ENCODE peak calls at places on chromosomes 6 and 20, in seven cellular contexts. One of them, this sample, is unnamed.

GRCh38 chr6:2745246-2745645 is 5.5 kb downstream of the MYLK4 start:
- DNase-seq in K562: no peak
- DNase-seq in tibial nerve: no peak
- DNase-seq in transverse colon: no peak
- DNase-seq in heart left ventricle: no peak
- DNase-seq in IMR-90: no peak
- DNase-seq in spleen: no peak
- DNase-seq in this sample: no peak

GRCh38 chr6:109406196-109406595 is 23.9 kb upstream of the CD164 start:
- DNase-seq in K562: no peak
- DNase-seq in tibial nerve: no peak
- DNase-seq in transverse colon: no peak
- DNase-seq in heart left ventricle: no peak
- DNase-seq in IMR-90: peak; percentile 63
- DNase-seq in spleen: no peak
- DNase-seq in this sample: no peak

GRCh38 chr6:2999005-2999620 is 581 bp upstream of the NQO2 start:
- DNase-seq in K562: no peak
- DNase-seq in tibial nerve: peak; percentile 65
- DNase-seq in transverse colon: peak; percentile 80
- DNase-seq in heart left ventricle: no peak
- DNase-seq in IMR-90: peak; percentile 78
- DNase-seq in spleen: no peak
- DNase-seq in this sample: peak; percentile 72

GRCh38 chr6:147117580-147117979 is 86.6 kb upstream of the STXBP5 start:
- DNase-seq in K562: no peak
- DNase-seq in tibial nerve: no peak
- DNase-seq in transverse colon: no peak
- DNase-seq in heart left ventricle: no peak
- DNase-seq in IMR-90: peak; percentile 49
- DNase-seq in spleen: no peak
- DNase-seq in this sample: no peak

GRCh38 chr6:81788748-81789147 is 36.3 kb upstream of the TENT5A start:
- DNase-seq in K562: no peak
- DNase-seq in tibial nerve: no peak
- DNase-seq in transverse colon: no peak
- DNase-seq in heart left ventricle: no peak
- DNase-seq in IMR-90: no peak
- DNase-seq in spleen: no peak
- DNase-seq in this sample: no peak

GRCh38 chr6:154001494-154002285 is 37.4 kb upstream of the OPRM1 start:
- DNase-seq in K562: no peak
- DNase-seq in tibial nerve: no peak
- DNase-seq in transverse colon: no peak
- DNase-seq in heart left ventricle: no peak
- DNase-seq in IMR-90: no peak
- DNase-seq in spleen: peak; percentile 55
- DNase-seq in this sample: no peak

GRCh38 chr6:99434702-99435530 is 9.8 kb upstream of the PNISR start:
- DNase-seq in K562: peak; percentile 29
- DNase-seq in tibial nerve: no peak
- DNase-seq in transverse colon: no peak
- DNase-seq in heart left ventricle: no peak
- DNase-seq in IMR-90: peak; percentile 44
- DNase-seq in spleen: no peak
- DNase-seq in this sample: no peak

GRCh38 chr20:32830437-32830836 is 10.7 kb downstream of the MAPRE1 start:
- DNase-seq in K562: no peak
- DNase-seq in tibial nerve: no peak
- DNase-seq in transverse colon: peak; percentile 22
- DNase-seq in heart left ventricle: no peak
- DNase-seq in IMR-90: peak; percentile 34
- DNase-seq in spleen: no peak
- DNase-seq in this sample: no peak

GRCh38 chr6:37011656-37012378 is 6.4 kb downstream of the FGD2 start:
- DNase-seq in K562: no peak
- DNase-seq in tibial nerve: no peak
- DNase-seq in transverse colon: no peak
- DNase-seq in heart left ventricle: no peak
- DNase-seq in IMR-90: peak; percentile 79
- DNase-seq in spleen: no peak
- DNase-seq in this sample: no peak

GRCh38 chr6:121652223-121652622 is 216.8 kb downstream of the GJA1 start:
- DNase-seq in K562: no peak
- DNase-seq in tibial nerve: no peak
- DNase-seq in transverse colon: no peak
- DNase-seq in heart left ventricle: no peak
- DNase-seq in IMR-90: no peak
- DNase-seq in spleen: no peak
- DNase-seq in this sample: no peak

GRCh38 chr20:43462369-43463132 is 4.9 kb downstream of the SRSF6 start:
- DNase-seq in K562: no peak
- DNase-seq in tibial nerve: no peak
- DNase-seq in transverse colon: no peak
- DNase-seq in heart left ventricle: no peak
- DNase-seq in IMR-90: no peak
- DNase-seq in spleen: no peak
- DNase-seq in this sample: no peak
- TF ChIP-seq POLR2A in K562: no peak
- TF ChIP-seq POLR2A in tibial nerve: no peak
- TF ChIP-seq POLR2A in transverse colon: no peak
- TF ChIP-seq POLR2A in heart left ventricle: no peak
- TF ChIP-seq POLR2A in IMR-90: no peak
- TF ChIP-seq POLR2A in spleen: no peak
- TF ChIP-seq POLR2A in this sample: no peak

GRCh38 chr6:32668226-32668747 is 1.8 kb upstream of the HLA-DQB1 start:
- DNase-seq in K562: no peak
- DNase-seq in tibial nerve: no peak
- DNase-seq in transverse colon: peak; percentile 26
- DNase-seq in heart left ventricle: peak; percentile 56
- DNase-seq in IMR-90: peak; percentile 19
- DNase-seq in spleen: peak; percentile 84
- DNase-seq in this sample: no peak
- H3K27ac ChIP-seq in K562: no peak overlapping the region
- H3K27ac ChIP-seq in tibial nerve: no peak overlapping the region
- H3K27ac ChIP-seq in transverse colon: no peak overlapping the region
- H3K27ac ChIP-seq in heart left ventricle: no peak overlapping the region
- H3K27ac ChIP-seq in IMR-90: no peak overlapping the region
- H3K27ac ChIP-seq in spleen: peak overlapping the region; percentile 89
- H3K27ac ChIP-seq in this sample: peak overlapping the region; percentile 42

GRCh38 chr20:50690979-50691584 is at the start of gene RIPOR3:
- DNase-seq in K562: peak; percentile 97
- DNase-seq in tibial nerve: no peak
- DNase-seq in transverse colon: no peak
- DNase-seq in heart left ventricle: peak; percentile 23
- DNase-seq in IMR-90: no peak
- DNase-seq in spleen: no peak
- DNase-seq in this sample: no peak
- H3K4me3 ChIP-seq in K562: peak within 1 kb of the TSS; percentile 52
- H3K4me3 ChIP-seq in tibial nerve: peak within 1 kb of the TSS; percentile 36
- H3K4me3 ChIP-seq in transverse colon: peak within 1 kb of the TSS; percentile 53
- H3K4me3 ChIP-seq in heart left ventricle: peak within 1 kb of the TSS; percentile 55
- H3K4me3 ChIP-seq in IMR-90: peak within 1 kb of the TSS; percentile 20
- H3K4me3 ChIP-seq in spleen: peak within 1 kb of the TSS; percentile 44
- H3K4me3 ChIP-seq in this sample: peak within 1 kb of the TSS; percentile 40

DNA sequence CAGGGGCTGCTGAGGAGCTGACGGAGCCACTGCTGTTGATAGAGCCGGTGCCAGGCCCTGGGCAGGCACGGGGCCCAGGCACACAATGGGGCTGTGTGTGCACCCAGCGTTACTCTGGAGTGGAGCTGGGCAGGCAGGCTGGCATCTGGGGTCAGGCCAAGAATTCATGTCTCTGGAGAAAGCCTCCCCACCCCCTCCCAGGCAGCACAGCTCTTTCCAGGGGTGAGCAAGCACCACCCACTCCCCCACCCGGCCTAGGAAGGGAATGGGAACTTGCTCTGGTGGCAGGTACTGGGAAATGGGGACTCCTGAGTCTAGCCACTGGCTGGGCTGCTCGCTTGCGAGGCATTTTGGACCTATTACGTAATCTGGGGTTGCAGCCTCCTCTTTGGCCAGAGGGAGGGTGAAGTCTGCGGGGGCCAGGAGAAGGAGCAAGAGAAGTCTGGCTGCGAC is 22.7 kb downstream of the TFEB start:
- DNase-seq in K562: no peak
- DNase-seq in tibial nerve: peak; percentile 35
- DNase-seq in transverse colon: no peak
- DNase-seq in heart left ventricle: peak; percentile 83
- DNase-seq in IMR-90: no peak
- DNase-seq in spleen: peak; percentile 72
- DNase-seq in this sample: no peak
- TF ChIP-seq POLR2A in K562: no peak
- TF ChIP-seq POLR2A in tibial nerve: no peak
- TF ChIP-seq POLR2A in transverse colon: no peak
- TF ChIP-seq POLR2A in heart left ventricle: no peak
- TF ChIP-seq POLR2A in IMR-90: no peak
- TF ChIP-seq POLR2A in spleen: no peak
- TF ChIP-seq POLR2A in this sample: no peak

DNA sequence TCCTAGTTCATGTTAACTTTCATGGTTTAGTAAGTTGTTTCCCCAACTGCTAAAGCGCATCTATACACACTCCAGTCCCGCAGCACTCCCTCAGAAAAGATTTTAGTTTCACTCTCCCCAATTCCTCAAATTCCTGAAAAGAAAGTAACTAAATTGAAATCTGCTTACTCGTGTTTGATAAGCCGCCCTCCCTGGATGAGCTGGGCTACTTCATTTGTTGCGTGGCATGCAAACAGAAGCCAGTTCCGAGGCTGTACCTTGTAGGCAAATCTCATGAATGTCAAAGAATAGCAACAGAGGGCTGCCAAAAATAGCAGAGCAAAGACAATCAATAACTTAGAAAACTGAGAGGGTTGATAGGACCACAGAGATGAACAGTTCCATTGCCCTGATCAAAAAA is 16.9 kb downstream of the MPC1 start:
- DNase-seq in K562: no peak
- DNase-seq in tibial nerve: no peak
- DNase-seq in transverse colon: no peak
- DNase-seq in heart left ventricle: no peak
- DNase-seq in IMR-90: peak; percentile 43
- DNase-seq in spleen: no peak
- DNase-seq in this sample: no peak
- H3K27ac ChIP-seq in K562: no peak overlapping the region
- H3K27ac ChIP-seq in tibial nerve: no peak overlapping the region
- H3K27ac ChIP-seq in transverse colon: no peak overlapping the region
- H3K27ac ChIP-seq in heart left ventricle: peak overlapping the region; percentile 91
- H3K27ac ChIP-seq in IMR-90: no peak overlapping the region
- H3K27ac ChIP-seq in spleen: peak overlapping the region; percentile 45
- H3K27ac ChIP-seq in this sample: no peak overlapping the region

GRCh38 chr6:159039885-159040258 is 4.9 kb downstream of the TAGAP start:
- DNase-seq in K562: no peak
- DNase-seq in tibial nerve: no peak
- DNase-seq in transverse colon: no peak
- DNase-seq in heart left ventricle: no peak
- DNase-seq in IMR-90: no peak
- DNase-seq in spleen: no peak
- DNase-seq in this sample: no peak

GRCh38 chr6:159038914-159039884 is 5.6 kb downstream of the TAGAP start:
- DNase-seq in K562: no peak
- DNase-seq in tibial nerve: no peak
- DNase-seq in transverse colon: no peak
- DNase-seq in heart left ventricle: no peak
- DNase-seq in IMR-90: peak; percentile 38
- DNase-seq in spleen: no peak
- DNase-seq in this sample: no peak

GRCh38 chr6:159042824-159043181 is 2.0 kb downstream of the TAGAP start:
- DNase-seq in K562: no peak
- DNase-seq in tibial nerve: no peak
- DNase-seq in transverse colon: no peak
- DNase-seq in heart left ventricle: no peak
- DNase-seq in IMR-90: no peak
- DNase-seq in spleen: no peak
- DNase-seq in this sample: no peak

GRCh38 chr6:159042003-159042823 is 2.6 kb downstream of the TAGAP start:
- DNase-seq in K562: peak; percentile 80
- DNase-seq in tibial nerve: no peak
- DNase-seq in transverse colon: peak; percentile 79
- DNase-seq in heart left ventricle: peak; percentile 56
- DNase-seq in IMR-90: peak; percentile 47
- DNase-seq in spleen: peak; percentile 88
- DNase-seq in this sample: no peak

GRCh38 chr6:159041181-159041580 is 3.6 kb downstream of the TAGAP start:
- DNase-seq in K562: no peak
- DNase-seq in tibial nerve: no peak
- DNase-seq in transverse colon: no peak
- DNase-seq in heart left ventricle: no peak
- DNase-seq in IMR-90: no peak
- DNase-seq in spleen: no peak
- DNase-seq in this sample: no peak
- H3K4me3 ChIP-seq in K562: no peak overlapping the region
- H3K4me3 ChIP-seq in tibial nerve: no peak overlapping the region
- H3K4me3 ChIP-seq in transverse colon: no peak overlapping the region
- H3K4me3 ChIP-seq in heart left ventricle: no peak overlapping the region
- H3K4me3 ChIP-seq in IMR-90: no peak overlapping the region
- H3K4me3 ChIP-seq in spleen: no peak overlapping the region
- H3K4me3 ChIP-seq in this sample: no peak overlapping the region

DNA sequence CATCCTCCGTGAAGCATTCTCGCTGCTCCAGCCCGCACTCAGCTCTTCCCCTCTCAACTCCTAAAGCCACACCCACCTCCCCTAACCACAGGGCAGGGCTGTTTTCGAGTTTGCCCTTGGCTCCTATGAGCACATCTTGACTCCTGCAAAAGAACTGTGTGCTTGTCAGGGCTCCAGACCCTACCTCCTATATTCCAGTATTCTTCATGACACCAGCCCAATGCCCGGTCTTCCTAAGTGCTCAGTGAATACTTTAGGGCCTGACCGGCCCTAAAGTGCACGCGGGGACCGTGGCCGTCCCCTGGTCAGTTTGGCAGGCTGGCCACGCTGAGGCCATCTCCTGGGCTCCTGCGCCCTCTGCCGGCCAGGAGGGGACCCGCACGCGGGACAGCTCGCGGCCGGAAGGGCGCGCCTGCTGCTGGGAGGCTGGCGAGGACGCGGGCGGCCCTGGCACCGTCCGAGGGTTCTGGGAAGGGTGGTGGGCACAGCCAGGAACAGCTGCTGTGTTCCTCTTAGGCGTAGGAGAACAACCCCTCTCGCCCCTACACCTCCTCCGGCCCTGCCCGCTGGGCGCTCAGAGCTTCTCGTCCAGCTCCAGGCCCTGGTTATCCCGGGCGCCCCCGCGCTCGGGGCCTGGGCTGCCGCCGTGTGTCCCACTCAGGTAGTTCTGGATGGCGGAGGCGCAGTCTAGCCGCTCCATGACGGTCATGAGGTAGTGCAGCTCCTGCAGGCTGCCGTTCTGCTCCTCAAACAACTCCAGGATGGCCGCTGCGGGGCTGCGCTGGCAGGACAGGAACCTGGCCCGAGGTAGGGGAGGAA is 11.0 kb downstream of the UNC5CL start:
- DNase-seq in K562: peak; percentile 85
- DNase-seq in tibial nerve: peak; percentile 82
- DNase-seq in transverse colon: peak; percentile 88
- DNase-seq in heart left ventricle: peak; percentile 87
- DNase-seq in IMR-90: peak; percentile 44
- DNase-seq in spleen: peak; percentile 96
- DNase-seq in this sample: no peak
- TF ChIP-seq POLR2A in K562: no peak
- TF ChIP-seq POLR2A in tibial nerve: no peak
- TF ChIP-seq POLR2A in transverse colon: peak; percentile 26
- TF ChIP-seq POLR2A in heart left ventricle: no peak
- TF ChIP-seq POLR2A in IMR-90: peak; percentile 32
- TF ChIP-seq POLR2A in spleen: no peak
- TF ChIP-seq POLR2A in this sample: no peak

This sample was measured in esophagus squamous epithelium.